ENCODE peak calls at places on chromosomes 1 and 21, in four cellular contexts. S is Peyer's patch, I is AG10803, U is endothelial cell. N is an unnamed sample.
A peak's percentile ranks its signal among the peaks of the same experiment; 100 is the strongest.

GRCh38 chr1:205690122-205690756 is 9.9 kb upstream of the SLC45A3 start:
- DNase-seq in U (no peak), I (no peak), S (no peak), N (no peak)

GRCh38 chr21:38948377-38948776 is 142.6 kb downstream of the ETS2 start:
- DNase-seq in I (peak; percentile 79), S (no peak), U (no peak), N (no peak)

GRCh38 chr1:2230781-2231666 is 2.9 kb downstream of the SKI start:
- DNase-seq in S (peak; percentile 86), U (no peak), I (peak; percentile 15), N (peak; percentile 83)

GRCh38 chr1:10602936-10603335 is 128.2 kb downstream of the PEX14 start:
- DNase-seq in S (no peak), U (no peak), I (no peak), N (no peak)

GRCh38 chr1:36239941-36240637 is 15.8 kb downstream of the THRAP3 start:
- DNase-seq in U (no peak), S (peak; percentile 54), I (no peak), N (no peak)

GRCh38 chr1:241837901-241838300 is 10.1 kb upstream of the EXO1 start:
- DNase-seq in S (no peak), I (peak; percentile 80), U (no peak), N (no peak)

GRCh38 chr1:8152731-8153702 is 126.9 kb upstream of the ERRFI1 start:
- DNase-seq in U (no peak), S (peak; percentile 57), I (no peak), N (no peak)

GRCh38 chr1:156461781-156462647 is 38.6 kb downstream of the MEF2D start:
- DNase-seq in I (no peak), U (no peak), S (no peak), N (no peak)

GRCh38 chr1:7885513-7886298 is 32.8 kb upstream of the UTS2 start:
- DNase-seq in I (no peak), S (peak; percentile 94), U (no peak), N (peak; percentile 84)

GRCh38 chr1:200184196-200184595 is 156.7 kb downstream of the NR5A2 start:
- DNase-seq in U (no peak), I (peak; percentile 90), S (peak; percentile 80), N (peak; percentile 80)

GRCh38 chr1:8510041-8510823 is 192.3 kb downstream of the SLC45A1 start:
- DNase-seq in I (peak; percentile 94), U (no peak), S (no peak), N (no peak)

GRCh38 chr1:41980872-41981653 is 62.3 kb upstream of the HIVEP3 start:
- DNase-seq in S (no peak), I (peak; percentile 11), U (no peak), N (no peak)

GRCh38 chr1:44924835-44925464 is 61.4 kb downstream of the EIF2B3 start:
- DNase-seq in U (no peak), S (no peak), I (peak; percentile 79), N (no peak)

GRCh38 chr1:227805606-227806197 is 9.8 kb upstream of the PRSS38 start:
- DNase-seq in I (peak; percentile 96), U (no peak), S (no peak), N (no peak)

GRCh38 chr1:117664314-117664713 is 58.5 kb downstream of the TENT5C start:
- DNase-seq in U (no peak), S (peak; percentile 77), I (no peak), N (no peak)

GRCh38 chr1:203475012-203475981 is at the start of gene PRELP:
- DNase-seq in I (peak; percentile 72), S (peak; percentile 65), U (no peak), N (peak; percentile 60)

GRCh38 chr1:206655471-206655882 is 20.1 kb downstream of the DYRK3 start:
- DNase-seq in U (no peak), S (no peak), I (no peak), N (peak; percentile 79)

GRCh38 chr21:45319461-45320211 is 31.9 kb upstream of the POFUT2 start:
- DNase-seq in I (peak; percentile 57), S (no peak), U (no peak), N (peak; percentile 83)

GRCh38 chr1:153626929-153627796 is at the start of gene S100A13:
- DNase-seq in U (peak; percentile 88), I (peak; percentile 93), S (peak; percentile 71), N (peak; percentile 94)

GRCh38 chr1:8687053-8687452 is 130.4 kb downstream of the RERE start:
- DNase-seq in S (no peak), U (no peak), I (no peak), N (no peak)

GRCh38 chr1:25131794-25132193 is 100.5 kb downstream of the SYF2 start:
- DNase-seq in S (no peak), I (no peak), U (no peak), N (no peak)

GRCh38 chr1:207026177-207026576 is 6.4 kb downstream of the C1orf116 start:
- DNase-seq in S (no peak), U (no peak), I (peak; percentile 37), N (no peak)

GRCh38 chr1:175548774-175549173 is 194.6 kb downstream of the TNR start:
- DNase-seq in I (no peak), S (no peak), U (no peak), N (no peak)

GRCh38 chr1:184118051-184118450 is 66.5 kb downstream of the TSEN15 start:
- DNase-seq in U (no peak), S (no peak), I (peak; percentile 92), N (no peak)

GRCh38 chr1:43197343-43198127 is 25.4 kb downstream of the CFAP57 start:
- DNase-seq in S (no peak), U (no peak), I (no peak), N (no peak)

GRCh38 chr1:66929999-66930822 is 5.4 kb downstream of the MIER1 start:
- DNase-seq in S (peak; percentile 98), U (peak; percentile 99), I (peak; percentile 92), N (peak; percentile 98)

GRCh38 chr1:175237389-175237788 is 44.8 kb upstream of the KIAA0040 start:
- DNase-seq in I (no peak), S (no peak), U (no peak), N (no peak)

GRCh38 chr1:1399870-1400575 is 888 bp upstream of the CCNL2 start:
- DNase-seq in I (peak; percentile 20), S (peak; percentile 52), U (peak; percentile 21), N (no peak)

GRCh38 chr1:90114521-90115141 is 119.7 kb downstream of the ZNF326 start:
- DNase-seq in S (no peak), U (peak; percentile 18), I (peak; percentile 44), N (no peak)

GRCh38 chr1:94299627-94300552 is 62.5 kb upstream of the ARHGAP29 start:
- DNase-seq in S (no peak), I (peak; percentile 61), U (no peak), N (no peak)

GRCh38 chr1:243230914-243231313 is 24.2 kb downstream of the CEP170 start:
- DNase-seq in I (peak; percentile 35), U (no peak), S (no peak), N (no peak)

GRCh38 chr1:21659099-21659923 is 9.8 kb downstream of the RAP1GAP start:
- DNase-seq in I (peak; percentile 33), U (peak; percentile 87), S (peak; percentile 85), N (peak; percentile 92)

GRCh38 chr1:57017717-57018116 is 51.9 kb upstream of the C8B start:
- DNase-seq in U (peak; percentile 27), I (no peak), S (no peak), N (no peak)

GRCh38 chr1:160708821-160709220 is 2.8 kb downstream of the CD48 start:
- DNase-seq in S (no peak), I (no peak), U (no peak), N (no peak)

GRCh38 chr1:28560886-28561285 is 8.0 kb downstream of the TRNAU1AP start:
- DNase-seq in S (no peak), U (no peak), I (no peak), N (no peak)

GRCh38 chr1:41846595-41846994 is 72.1 kb downstream of the HIVEP3 start:
- DNase-seq in I (peak; percentile 65), U (no peak), S (no peak), N (no peak)

GRCh38 chr1:65112811-65113210 is 35.2 kb upstream of the AK4 start:
- DNase-seq in U (no peak), I (no peak), S (no peak), N (no peak)

GRCh38 chr1:231094421-231094820 is 54.4 kb upstream of the FAM89A start:
- DNase-seq in U (no peak), S (no peak), I (no peak), N (no peak)

GRCh38 chr1:231091415-231091814 is 51.4 kb upstream of the FAM89A start:
- DNase-seq in S (no peak), I (no peak), U (no peak), N (no peak)

GRCh38 chr1:231093158-231093922 is 53.3 kb upstream of the FAM89A start:
- DNase-seq in U (no peak), I (no peak), S (no peak), N (no peak)

GRCh38 chr1:231092380-231092779 is 52.3 kb upstream of the FAM89A start:
- DNase-seq in U (no peak), I (no peak), S (no peak), N (no peak)

GRCh38 chr1:231091853-231092301 is 51.8 kb upstream of the FAM89A start:
- DNase-seq in S (peak; percentile 60), U (peak; percentile 71), I (peak; percentile 1), N (no peak)
- TF ChIP-seq CTCF in S (no peak), U (peak; percentile 81), I (peak; percentile 50), N (peak; percentile 37)

GRCh38 chr1:54479251-54479650 is 68.8 kb upstream of the ACOT11 start:
- DNase-seq in I (no peak), S (no peak), U (no peak), N (no peak)
- TF ChIP-seq CTCF in I (no peak), S (no peak), U (no peak), N (no peak)

GRCh38 chr1:115768549-115768948 is at the start of gene CASQ2:
- DNase-seq in U (no peak), I (no peak), S (no peak), N (no peak)

GRCh38 chr1:115771094-115771846 is 2.8 kb upstream of the CASQ2 start:
- DNase-seq in U (peak; percentile 15), S (no peak), I (no peak), N (no peak)

GRCh38 chr1:115767403-115767802 is 1.1 kb downstream of the CASQ2 start:
- DNase-seq in I (no peak), S (no peak), U (no peak), N (no peak)

GRCh38 chr1:115771847-115772457 is 3.4 kb upstream of the CASQ2 start:
- DNase-seq in S (peak; percentile 57), U (peak; percentile 75), I (peak; percentile 86), N (no peak)
- TF ChIP-seq CTCF in S (peak; percentile 41), U (peak; percentile 72), I (peak; percentile 84), N (peak; percentile 78)

GRCh38 chr1:38505950-38506349 is 353.6 kb downstream of the RRAGC start:
- DNase-seq in U (no peak), I (no peak), S (no peak), N (no peak)

GRCh38 chr1:38507563-38507962 is 352.0 kb downstream of the RRAGC start:
- DNase-seq in I (no peak), U (no peak), S (no peak), N (no peak)

GRCh38 chr1:38500352-38500751 is 359.2 kb downstream of the RRAGC start:
- DNase-seq in I (no peak), S (no peak), U (no peak), N (no peak)

GRCh38 chr1:38500891-38501290 is 358.7 kb downstream of the RRAGC start:
- DNase-seq in U (no peak), I (no peak), S (no peak), N (no peak)

DNA sequence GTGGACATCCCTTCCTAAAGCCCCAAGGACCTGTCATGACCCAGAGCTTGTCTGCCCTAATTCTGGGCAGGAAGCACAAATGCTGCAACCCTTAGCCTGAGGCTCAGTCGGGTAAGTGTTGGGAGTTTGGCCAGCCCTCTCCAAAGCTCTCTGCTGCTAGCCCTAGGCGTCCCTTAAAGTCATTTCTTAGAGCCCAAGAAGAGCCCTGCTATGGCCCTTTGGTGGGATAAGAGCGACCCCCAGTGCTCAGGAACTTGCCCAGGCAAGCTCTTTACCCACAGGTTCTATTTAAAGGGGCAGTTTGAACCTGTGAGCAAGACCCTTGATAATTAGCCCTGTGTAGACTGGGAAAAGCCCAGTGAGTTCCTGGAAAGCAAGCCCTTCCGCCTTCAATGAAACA is 356.8 kb downstream of the RRAGC start:
- DNase-seq in S (no peak), I (peak; percentile 2), U (peak; percentile 23), N (no peak)
- TF ChIP-seq CTCF in S (no peak), I (peak; percentile 8), U (no peak), N (no peak)